ENCODE peak calls at places on chromosomes 12 and 14, in ten cellular contexts. N is testis; B is A673; F is uterus; K is tibial artery; E is fibroblast of lung; T is breast epithelium; G is mammary epithelial cell; D is CD8-positive, alpha-beta T cell; M is hepatocyte. Q is an unnamed sample.

GRCh38 chr14:36647827-36648753 is 13.6 kb upstream of the PAX9 start:
- DNase-seq in N (peak; percentile 72), G (peak; percentile 58), F (no peak), T (no peak), K (no peak), E (peak; percentile 45), D (no peak), M (peak; percentile 74), B (peak; percentile 87), Q (peak; percentile 8)

GRCh38 chr14:35332517-35333346 is 40.5 kb downstream of the PSMA6 start:
- DNase-seq in G (peak; percentile 70), T (no peak), F (no peak), K (no peak), D (no peak), E (peak; percentile 13), B (no peak), M (peak; percentile 75), N (no peak), Q (no peak)

GRCh38 chr12:75457191-75457590 is 23.4 kb upstream of the GLIPR1 start:
- DNase-seq in N (no peak), D (no peak), F (no peak), K (no peak), T (no peak), B (no peak), M (no peak), G (no peak), E (no peak), Q (no peak)

GRCh38 chr14:56219666-56220413 is 101.6 kb downstream of the PELI2 start:
- DNase-seq in M (no peak), T (no peak), G (no peak), E (no peak), F (no peak), N (no peak), B (no peak), D (no peak), K (no peak), Q (no peak)

GRCh38 chr14:104149617-104150141 is 11.3 kb downstream of the KIF26A start:
- DNase-seq in F (no peak), M (peak; percentile 69), D (no peak), T (no peak), K (no peak), E (peak; percentile 8), N (no peak), B (peak; percentile 85), G (no peak), Q (no peak)

GRCh38 chr14:100078997-100079561 is 13.9 kb downstream of the EVL start:
- DNase-seq in B (peak; percentile 87), M (peak; percentile 42), G (peak; percentile 60), F (no peak), T (no peak), K (no peak), E (peak; percentile 73), D (peak; percentile 75), N (peak; percentile 16), Q (peak; percentile 75)

GRCh38 chr12:75257510-75257909 is 47.9 kb upstream of the KCNC2 start:
- DNase-seq in D (no peak), B (no peak), G (no peak), T (no peak), M (no peak), E (no peak), N (no peak), K (no peak), F (no peak), Q (no peak)

GRCh38 chr14:96816281-96816680 is 19.1 kb downstream of the VRK1 start:
- DNase-seq in N (no peak), T (no peak), D (no peak), B (peak; percentile 37), E (no peak), F (no peak), K (no peak), M (no peak), G (no peak), Q (no peak)

GRCh38 chr12:128043317-128043716 is 223.7 kb upstream of the TMEM132C start:
- DNase-seq in F (no peak), T (no peak), K (no peak), M (no peak), B (no peak), G (no peak), N (no peak), E (no peak), D (no peak), Q (no peak)

GRCh38 chr14:24903337-24903736 is 146.6 kb downstream of the STXBP6 start:
- DNase-seq in D (no peak), N (no peak), K (no peak), M (no peak), F (no peak), G (peak; percentile 15), E (peak; percentile 78), T (no peak), B (peak; percentile 12), Q (no peak)

GRCh38 chr12:68175566-68176033 is 16.1 kb upstream of the IFNG start:
- DNase-seq in B (no peak), D (peak; percentile 26), T (no peak), M (no peak), G (peak; percentile 25), F (no peak), N (no peak), E (no peak), K (no peak), Q (no peak)

GRCh38 chr14:33949051-33950037 is 1.5 kb downstream of the EGLN3 start:
- DNase-seq in F (no peak), E (no peak), K (no peak), G (no peak), M (no peak), D (no peak), N (no peak), T (no peak), B (no peak), Q (no peak)

GRCh38 chr14:89013698-89014569 is 189.5 kb downstream of the TTC8 start:
- DNase-seq in F (no peak), N (no peak), G (no peak), K (no peak), B (no peak), E (no peak), D (no peak), M (no peak), T (no peak), Q (no peak)

GRCh38 chr12:46609281-46609623 is 216.5 kb downstream of the SLC38A4 start:
- DNase-seq in N (no peak), D (no peak), E (no peak), B (no peak), F (no peak), G (no peak), K (no peak), M (no peak), T (no peak), Q (no peak)

GRCh38 chr12:83473408-83474095 is 786.8 kb downstream of the TMTC2 start:
- DNase-seq in K (no peak), B (no peak), E (no peak), G (no peak), D (no peak), N (no peak), M (peak; percentile 16), F (no peak), T (no peak), Q (no peak)

GRCh38 chr14:69004731-69005431 is 25.8 kb upstream of the ACTN1 start:
- DNase-seq in D (no peak), G (no peak), M (no peak), F (no peak), N (no peak), K (no peak), T (no peak), B (no peak), E (peak; percentile 66), Q (no peak)

GRCh38 chr12:55927588-55928502 is at the start of gene PYM1:
- DNase-seq in F (peak; percentile 72), T (peak; percentile 78), B (peak; percentile 70), M (peak; percentile 78), D (peak; percentile 23), N (peak; percentile 95), K (peak; percentile 84), E (peak; percentile 64), G (peak; percentile 71), Q (peak; percentile 58)

DNA sequence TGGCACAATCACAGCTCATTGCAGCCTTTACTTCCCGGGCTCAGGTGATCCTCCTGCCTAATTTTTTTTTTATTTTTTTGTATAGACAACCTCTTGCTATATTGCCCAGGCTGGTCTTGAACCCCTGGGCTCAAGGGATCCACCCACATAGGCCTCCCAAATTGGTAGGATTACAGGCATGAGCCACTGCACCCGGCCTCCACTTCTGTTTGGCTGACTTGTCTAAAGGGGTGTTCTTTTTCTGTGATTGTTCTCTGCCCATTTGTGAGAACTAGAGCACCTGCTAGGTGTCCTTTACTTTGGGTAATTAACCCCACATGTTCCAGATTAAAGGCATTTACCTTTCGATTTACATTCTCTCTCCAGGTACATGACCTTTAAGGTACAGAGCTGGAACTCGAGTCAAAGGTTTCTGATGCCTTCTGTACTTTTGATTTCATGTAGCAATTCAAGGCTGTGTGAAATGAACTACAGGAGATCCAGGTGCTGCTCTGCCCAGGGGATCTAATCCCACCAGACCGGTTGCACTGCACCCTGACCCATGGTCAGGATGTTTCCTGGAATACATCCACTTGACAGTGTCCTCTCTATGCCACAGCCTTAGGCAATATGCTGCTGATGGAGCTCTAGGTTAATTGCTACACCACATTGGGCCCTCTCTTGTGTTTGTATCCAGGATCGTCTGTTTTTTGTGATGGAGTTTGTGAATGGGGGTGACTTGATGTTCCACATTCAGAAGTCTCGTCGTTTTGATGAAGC is 163.6 kb downstream of the PRKCH start:
- DNase-seq in D (no peak), T (no peak), G (no peak), M (no peak), F (no peak), B (no peak), N (no peak), E (no peak), K (no peak), Q (no peak)
- H3K36me3 ChIP-seq in D (peaks cover 47% of the 10 kb centered on the region), T (no peaks in the 10 kb centered on the region), G (no peaks in the 10 kb centered on the region), M (no peaks in the 10 kb centered on the region), F (no peaks in the 10 kb centered on the region), B (no peaks in the 10 kb centered on the region), N (no peaks in the 10 kb centered on the region), E (no peaks in the 10 kb centered on the region), K (no peaks in the 10 kb centered on the region), Q (no peaks in the 10 kb centered on the region)

GRCh38 chr14:63130531-63130930 is 73.7 kb upstream of the RHOJ start:
- DNase-seq in N (no peak), K (no peak), G (no peak), E (no peak), B (no peak), D (no peak), T (no peak), F (no peak), M (no peak), Q (no peak)

GRCh38 chr14:63134801-63135200 is 69.4 kb upstream of the RHOJ start:
- DNase-seq in T (no peak), K (no peak), F (no peak), D (no peak), B (peak; percentile 79), N (no peak), M (peak; percentile 27), E (peak; percentile 24), G (no peak), Q (peak; percentile 7)
- TF ChIP-seq CTCF in T (no peak), K (no peak), F (no peak), D (no peak), B (peak; percentile 69), N (no peak), M (peak; percentile 48), E (peak; percentile 55), G (peak; percentile 41), Q (peak; percentile 58)

GRCh38 chr12:60035835-60036234 is 440.0 kb downstream of the SLC16A7 start:
- DNase-seq in K (no peak), M (no peak), D (no peak), T (no peak), F (no peak), E (peak; percentile 60), N (no peak), G (peak; percentile 27), B (no peak), Q (peak; percentile 3)
- H3K27ac ChIP-seq in K (no peak overlapping the region), M (no peak overlapping the region), D (no peak overlapping the region), T (no peak overlapping the region), F (no peak overlapping the region), E (no peak overlapping the region), N (no peak overlapping the region), G (no peak overlapping the region), B (no peak overlapping the region), Q (no peak overlapping the region)

GRCh38 chr12:106369624-106370346 is 12.2 kb downstream of the POLR3B start:
- DNase-seq in K (no peak), T (no peak), N (no peak), F (no peak), B (no peak), D (no peak), G (peak; percentile 81), M (peak; percentile 12), E (peak; percentile 88), Q (peak; percentile 62)
- H3K36me3 ChIP-seq in K (peaks cover 29% of the 10 kb centered on the region), T (peaks cover 6% of the 10 kb centered on the region), N (no peaks in the 10 kb centered on the region), F (no peaks in the 10 kb centered on the region), B (no peaks in the 10 kb centered on the region), D (no peaks in the 10 kb centered on the region), G (peaks cover 8% of the 10 kb centered on the region), M (no peaks in the 10 kb centered on the region), E (no peaks in the 10 kb centered on the region), Q (peaks cover 8% of the 10 kb centered on the region)

Q was measured in brain microvascular endothelial cell.